ENCODE peak calls at places on chromosomes 12 and 14, in eight cellular contexts. One of them, this sample, is unnamed.

GRCh38 chr14:36690301-36691020 is 28.8 kb downstream of the PAX9 start:
- DNase-seq in effector memory CD4-positive, alpha-beta T cell: no peak
- DNase-seq in fibroblast of lung: peak; percentile 18
- DNase-seq in NCI-H187: no peak
- DNase-seq in RPMI7951: peak; percentile 1
- DNase-seq in stimulated activated CD4-positive, alpha-beta T cell treated with anti-CD3 and anti-CD28 coated beads, TNF-alpha, amount 100 ng/mL, for 4 hours: no peak
- DNase-seq in astrocyte of the cerebellum: no peak
- DNase-seq in adipocyte: no peak
- DNase-seq in this sample: no peak

GRCh38 chr12:108609535-108610335 is 11.9 kb upstream of the TMEM119 start:
- DNase-seq in effector memory CD4-positive, alpha-beta T cell: no peak
- DNase-seq in fibroblast of lung: peak; percentile 88
- DNase-seq in NCI-H187: no peak
- DNase-seq in RPMI7951: peak; percentile 98
- DNase-seq in stimulated activated CD4-positive, alpha-beta T cell treated with anti-CD3 and anti-CD28 coated beads, TNF-alpha, amount 100 ng/mL, for 4 hours: no peak
- DNase-seq in astrocyte of the cerebellum: peak; percentile 62
- DNase-seq in adipocyte: peak; percentile 94
- DNase-seq in this sample: no peak

GRCh38 chr12:25983625-25984024 is 25.1 kb downstream of the RASSF8 start:
- DNase-seq in effector memory CD4-positive, alpha-beta T cell: no peak
- DNase-seq in fibroblast of lung: no peak
- DNase-seq in NCI-H187: no peak
- DNase-seq in RPMI7951: no peak
- DNase-seq in stimulated activated CD4-positive, alpha-beta T cell treated with anti-CD3 and anti-CD28 coated beads, TNF-alpha, amount 100 ng/mL, for 4 hours: no peak
- DNase-seq in astrocyte of the cerebellum: no peak
- DNase-seq in adipocyte: no peak
- DNase-seq in this sample: no peak

GRCh38 chr12:96241484-96242256 is 47.5 kb downstream of the ELK3 start:
- DNase-seq in effector memory CD4-positive, alpha-beta T cell: peak; percentile 82
- DNase-seq in fibroblast of lung: peak; percentile 80
- DNase-seq in NCI-H187: no peak
- DNase-seq in RPMI7951: peak; percentile 49
- DNase-seq in stimulated activated CD4-positive, alpha-beta T cell treated with anti-CD3 and anti-CD28 coated beads, TNF-alpha, amount 100 ng/mL, for 4 hours: peak; percentile 26
- DNase-seq in astrocyte of the cerebellum: no peak
- DNase-seq in adipocyte: no peak
- DNase-seq in this sample: no peak

GRCh38 chr14:76868453-76869170 is 42.4 kb downstream of the LRRC74A start:
- DNase-seq in effector memory CD4-positive, alpha-beta T cell: no peak
- DNase-seq in fibroblast of lung: no peak
- DNase-seq in NCI-H187: no peak
- DNase-seq in RPMI7951: no peak
- DNase-seq in stimulated activated CD4-positive, alpha-beta T cell treated with anti-CD3 and anti-CD28 coated beads, TNF-alpha, amount 100 ng/mL, for 4 hours: no peak
- DNase-seq in astrocyte of the cerebellum: no peak
- DNase-seq in adipocyte: no peak
- DNase-seq in this sample: no peak

GRCh38 chr12:69880566-69880965 is 55.5 kb downstream of the MYRFL start:
- DNase-seq in effector memory CD4-positive, alpha-beta T cell: no peak
- DNase-seq in fibroblast of lung: peak; percentile 53
- DNase-seq in NCI-H187: no peak
- DNase-seq in RPMI7951: peak; percentile 10
- DNase-seq in stimulated activated CD4-positive, alpha-beta T cell treated with anti-CD3 and anti-CD28 coated beads, TNF-alpha, amount 100 ng/mL, for 4 hours: no peak
- DNase-seq in astrocyte of the cerebellum: no peak
- DNase-seq in adipocyte: peak; percentile 16
- DNase-seq in this sample: no peak

GRCh38 chr14:104880584-104881210 is 15.6 kb downstream of the CEP170B start:
- DNase-seq in effector memory CD4-positive, alpha-beta T cell: no peak
- DNase-seq in fibroblast of lung: no peak
- DNase-seq in NCI-H187: no peak
- DNase-seq in RPMI7951: no peak
- DNase-seq in stimulated activated CD4-positive, alpha-beta T cell treated with anti-CD3 and anti-CD28 coated beads, TNF-alpha, amount 100 ng/mL, for 4 hours: no peak
- DNase-seq in astrocyte of the cerebellum: no peak
- DNase-seq in adipocyte: no peak
- DNase-seq in this sample: no peak

GRCh38 chr12:78863482-78864427 is 819 bp upstream of the SYT1 start:
- DNase-seq in effector memory CD4-positive, alpha-beta T cell: no peak
- DNase-seq in fibroblast of lung: peak; percentile 78
- DNase-seq in NCI-H187: peak; percentile 61
- DNase-seq in RPMI7951: peak; percentile 67
- DNase-seq in stimulated activated CD4-positive, alpha-beta T cell treated with anti-CD3 and anti-CD28 coated beads, TNF-alpha, amount 100 ng/mL, for 4 hours: no peak
- DNase-seq in astrocyte of the cerebellum: peak; percentile 24
- DNase-seq in adipocyte: peak; percentile 72
- DNase-seq in this sample: peak; percentile 69

GRCh38 chr12:55996715-55997534 is at the start of gene SUOX:
- DNase-seq in effector memory CD4-positive, alpha-beta T cell: no peak
- DNase-seq in fibroblast of lung: peak; percentile 98
- DNase-seq in NCI-H187: peak; percentile 88
- DNase-seq in RPMI7951: peak; percentile 95
- DNase-seq in stimulated activated CD4-positive, alpha-beta T cell treated with anti-CD3 and anti-CD28 coated beads, TNF-alpha, amount 100 ng/mL, for 4 hours: no peak
- DNase-seq in astrocyte of the cerebellum: peak; percentile 92
- DNase-seq in adipocyte: peak; percentile 98
- DNase-seq in this sample: peak; percentile 91

GRCh38 chr12:48810817-48811453 is 7.4 kb upstream of the CACNB3 start:
- DNase-seq in effector memory CD4-positive, alpha-beta T cell: no peak
- DNase-seq in fibroblast of lung: peak; percentile 94
- DNase-seq in NCI-H187: no peak
- DNase-seq in RPMI7951: peak; percentile 41
- DNase-seq in stimulated activated CD4-positive, alpha-beta T cell treated with anti-CD3 and anti-CD28 coated beads, TNF-alpha, amount 100 ng/mL, for 4 hours: no peak
- DNase-seq in astrocyte of the cerebellum: peak; percentile 28
- DNase-seq in adipocyte: peak; percentile 83
- DNase-seq in this sample: no peak

GRCh38 chr12:53023-53734 is 13.4 kb upstream of the IQSEC3 start:
- DNase-seq in effector memory CD4-positive, alpha-beta T cell: no peak
- DNase-seq in fibroblast of lung: peak; percentile 30
- DNase-seq in NCI-H187: no peak
- DNase-seq in RPMI7951: no peak
- DNase-seq in stimulated activated CD4-positive, alpha-beta T cell treated with anti-CD3 and anti-CD28 coated beads, TNF-alpha, amount 100 ng/mL, for 4 hours: no peak
- DNase-seq in astrocyte of the cerebellum: no peak
- DNase-seq in adipocyte: no peak
- DNase-seq in this sample: no peak

GRCh38 chr12:122116707-122117535 is 38.4 kb downstream of the MLXIP start:
- DNase-seq in effector memory CD4-positive, alpha-beta T cell: no peak
- DNase-seq in fibroblast of lung: no peak
- DNase-seq in NCI-H187: peak; percentile 55
- DNase-seq in RPMI7951: peak; percentile 49
- DNase-seq in stimulated activated CD4-positive, alpha-beta T cell treated with anti-CD3 and anti-CD28 coated beads, TNF-alpha, amount 100 ng/mL, for 4 hours: no peak
- DNase-seq in astrocyte of the cerebellum: no peak
- DNase-seq in adipocyte: no peak
- DNase-seq in this sample: no peak

GRCh38 chr12:4562034-4562657 is at the start of gene DYRK4:
- DNase-seq in effector memory CD4-positive, alpha-beta T cell: no peak
- DNase-seq in fibroblast of lung: peak; percentile 73
- DNase-seq in NCI-H187: peak; percentile 32
- DNase-seq in RPMI7951: peak; percentile 66
- DNase-seq in stimulated activated CD4-positive, alpha-beta T cell treated with anti-CD3 and anti-CD28 coated beads, TNF-alpha, amount 100 ng/mL, for 4 hours: no peak
- DNase-seq in astrocyte of the cerebellum: peak; percentile 42
- DNase-seq in adipocyte: peak; percentile 68
- DNase-seq in this sample: peak; percentile 81

GRCh38 chr14:67618617-67619063 is 1.1 kb upstream of the ARG2 start:
- DNase-seq in effector memory CD4-positive, alpha-beta T cell: no peak
- DNase-seq in fibroblast of lung: peak; percentile 71
- DNase-seq in NCI-H187: peak; percentile 39
- DNase-seq in RPMI7951: peak; percentile 78
- DNase-seq in stimulated activated CD4-positive, alpha-beta T cell treated with anti-CD3 and anti-CD28 coated beads, TNF-alpha, amount 100 ng/mL, for 4 hours: no peak
- DNase-seq in astrocyte of the cerebellum: peak; percentile 74
- DNase-seq in adipocyte: peak; percentile 94
- DNase-seq in this sample: no peak

GRCh38 chr14:32682219-32682618 is 256.5 kb upstream of the NPAS3 start:
- DNase-seq in effector memory CD4-positive, alpha-beta T cell: no peak
- DNase-seq in fibroblast of lung: peak; percentile 22
- DNase-seq in NCI-H187: no peak
- DNase-seq in RPMI7951: no peak
- DNase-seq in stimulated activated CD4-positive, alpha-beta T cell treated with anti-CD3 and anti-CD28 coated beads, TNF-alpha, amount 100 ng/mL, for 4 hours: no peak
- DNase-seq in astrocyte of the cerebellum: no peak
- DNase-seq in adipocyte: no peak
- DNase-seq in this sample: no peak

GRCh38 chr12:8011331-8011730 is 21.2 kb upstream of the FOXJ2 start:
- DNase-seq in effector memory CD4-positive, alpha-beta T cell: no peak
- DNase-seq in fibroblast of lung: peak; percentile 59
- DNase-seq in NCI-H187: no peak
- DNase-seq in RPMI7951: no peak
- DNase-seq in stimulated activated CD4-positive, alpha-beta T cell treated with anti-CD3 and anti-CD28 coated beads, TNF-alpha, amount 100 ng/mL, for 4 hours: no peak
- DNase-seq in astrocyte of the cerebellum: no peak
- DNase-seq in adipocyte: no peak
- DNase-seq in this sample: no peak

GRCh38 chr12:106740813-106741212 is 33.7 kb upstream of the RIC8B start:
- DNase-seq in effector memory CD4-positive, alpha-beta T cell: no peak
- DNase-seq in fibroblast of lung: no peak
- DNase-seq in NCI-H187: no peak
- DNase-seq in RPMI7951: no peak
- DNase-seq in stimulated activated CD4-positive, alpha-beta T cell treated with anti-CD3 and anti-CD28 coated beads, TNF-alpha, amount 100 ng/mL, for 4 hours: no peak
- DNase-seq in astrocyte of the cerebellum: no peak
- DNase-seq in adipocyte: no peak
- DNase-seq in this sample: no peak

GRCh38 chr12:88223519-88223918 is 81.4 kb downstream of the TMTC3 start:
- DNase-seq in effector memory CD4-positive, alpha-beta T cell: no peak
- DNase-seq in fibroblast of lung: no peak
- DNase-seq in NCI-H187: no peak
- DNase-seq in RPMI7951: no peak
- DNase-seq in stimulated activated CD4-positive, alpha-beta T cell treated with anti-CD3 and anti-CD28 coated beads, TNF-alpha, amount 100 ng/mL, for 4 hours: no peak
- DNase-seq in astrocyte of the cerebellum: no peak
- DNase-seq in adipocyte: no peak
- DNase-seq in this sample: no peak

GRCh38 chr12:124456652-124457152 is 110.7 kb downstream of the NCOR2 start:
- DNase-seq in effector memory CD4-positive, alpha-beta T cell: peak; percentile 43
- DNase-seq in fibroblast of lung: no peak
- DNase-seq in NCI-H187: no peak
- DNase-seq in RPMI7951: no peak
- DNase-seq in stimulated activated CD4-positive, alpha-beta T cell treated with anti-CD3 and anti-CD28 coated beads, TNF-alpha, amount 100 ng/mL, for 4 hours: no peak
- DNase-seq in astrocyte of the cerebellum: no peak
- DNase-seq in adipocyte: no peak
- DNase-seq in this sample: no peak

This sample was measured in iPS DF 19.7.